ENCODE peak calls at places on chromosomes 5 and 9, in eight cellular contexts. One of them, this sample, is unnamed.
A peak's percentile ranks its signal among the peaks of the same experiment; 100 is the strongest.

GRCh38 chr5:181099453-181100086 is 31.4 kb downstream of the OR2V1 start:
- DNase-seq in IMR-90: no peak
- DNase-seq in cardiac muscle cell: no peak
- DNase-seq in colonic mucosa: no peak
- DNase-seq in tibial artery: peak; percentile 50
- DNase-seq in brain microvascular endothelial cell: no peak
- DNase-seq in choroid plexus epithelial cell: no peak
- DNase-seq in BJ: no peak
- DNase-seq in this sample: no peak

GRCh38 chr5:79640571-79641055 is 28.4 kb downstream of the TENT2 start:
- DNase-seq in brain microvascular endothelial cell: no peak
- DNase-seq in BJ: no peak
- DNase-seq in colonic mucosa: no peak
- DNase-seq in tibial artery: no peak
- DNase-seq in IMR-90: peak; percentile 19
- DNase-seq in choroid plexus epithelial cell: peak; percentile 2
- DNase-seq in cardiac muscle cell: peak; percentile 4
- DNase-seq in this sample: no peak

GRCh38 chr5:6812800-6813731 is 99.8 kb downstream of the TENT4A start:
- DNase-seq in IMR-90: peak; percentile 16
- DNase-seq in brain microvascular endothelial cell: no peak
- DNase-seq in colonic mucosa: peak; percentile 85
- DNase-seq in tibial artery: no peak
- DNase-seq in choroid plexus epithelial cell: peak; percentile 57
- DNase-seq in cardiac muscle cell: peak; percentile 86
- DNase-seq in BJ: no peak
- DNase-seq in this sample: no peak

GRCh38 chr9:126152622-126153362 is 173.8 kb upstream of the MVB12B start:
- DNase-seq in BJ: no peak
- DNase-seq in brain microvascular endothelial cell: no peak
- DNase-seq in IMR-90: no peak
- DNase-seq in tibial artery: no peak
- DNase-seq in cardiac muscle cell: no peak
- DNase-seq in choroid plexus epithelial cell: no peak
- DNase-seq in colonic mucosa: no peak
- DNase-seq in this sample: peak; percentile 2

GRCh38 chr9:26033346-26033745 is 355.1 kb upstream of the TUSC1 start:
- DNase-seq in choroid plexus epithelial cell: no peak
- DNase-seq in IMR-90: no peak
- DNase-seq in BJ: no peak
- DNase-seq in brain microvascular endothelial cell: peak; percentile 5
- DNase-seq in cardiac muscle cell: peak; percentile 10
- DNase-seq in colonic mucosa: no peak
- DNase-seq in tibial artery: no peak
- DNase-seq in this sample: no peak

GRCh38 chr9:4741365-4742031 is 496 bp upstream of the AK3 start:
- DNase-seq in choroid plexus epithelial cell: peak; percentile 24
- DNase-seq in colonic mucosa: peak; percentile 80
- DNase-seq in IMR-90: no peak
- DNase-seq in cardiac muscle cell: peak; percentile 32
- DNase-seq in BJ: no peak
- DNase-seq in brain microvascular endothelial cell: no peak
- DNase-seq in tibial artery: peak; percentile 72
- DNase-seq in this sample: peak; percentile 29

GRCh38 chr5:172303996-172304335 is 20.4 kb upstream of the UBTD2 start:
- DNase-seq in BJ: no peak
- DNase-seq in brain microvascular endothelial cell: no peak
- DNase-seq in choroid plexus epithelial cell: no peak
- DNase-seq in IMR-90: no peak
- DNase-seq in tibial artery: no peak
- DNase-seq in cardiac muscle cell: no peak
- DNase-seq in colonic mucosa: no peak
- DNase-seq in this sample: no peak

GRCh38 chr9:104074876-104075275 is 19.2 kb upstream of the SMC2 start:
- DNase-seq in choroid plexus epithelial cell: peak; percentile 91
- DNase-seq in colonic mucosa: no peak
- DNase-seq in cardiac muscle cell: peak; percentile 88
- DNase-seq in IMR-90: peak; percentile 84
- DNase-seq in tibial artery: no peak
- DNase-seq in brain microvascular endothelial cell: peak; percentile 47
- DNase-seq in BJ: peak; percentile 67
- DNase-seq in this sample: no peak

GRCh38 chr9:134971196-134971595 is 53.5 kb upstream of the FCN1 start:
- DNase-seq in colonic mucosa: no peak
- DNase-seq in BJ: no peak
- DNase-seq in cardiac muscle cell: no peak
- DNase-seq in brain microvascular endothelial cell: no peak
- DNase-seq in choroid plexus epithelial cell: no peak
- DNase-seq in tibial artery: peak; percentile 38
- DNase-seq in IMR-90: no peak
- DNase-seq in this sample: no peak

GRCh38 chr9:76898786-76899185 is 7.1 kb downstream of the PRUNE2 start:
- DNase-seq in BJ: no peak
- DNase-seq in IMR-90: no peak
- DNase-seq in tibial artery: no peak
- DNase-seq in cardiac muscle cell: peak; percentile 6
- DNase-seq in brain microvascular endothelial cell: no peak
- DNase-seq in colonic mucosa: no peak
- DNase-seq in choroid plexus epithelial cell: no peak
- DNase-seq in this sample: no peak

GRCh38 chr5:157839157-157839795 is 19.7 kb downstream of the CLINT1 start:
- DNase-seq in choroid plexus epithelial cell: no peak
- DNase-seq in IMR-90: no peak
- DNase-seq in BJ: no peak
- DNase-seq in tibial artery: no peak
- DNase-seq in brain microvascular endothelial cell: no peak
- DNase-seq in colonic mucosa: no peak
- DNase-seq in cardiac muscle cell: no peak
- DNase-seq in this sample: no peak

GRCh38 chr5:132704875-132705274 is 31.1 kb downstream of the IL4 start:
- DNase-seq in BJ: no peak
- DNase-seq in colonic mucosa: no peak
- DNase-seq in tibial artery: no peak
- DNase-seq in choroid plexus epithelial cell: peak; percentile 33
- DNase-seq in cardiac muscle cell: peak; percentile 11
- DNase-seq in brain microvascular endothelial cell: peak; percentile 12
- DNase-seq in IMR-90: peak; percentile 42
- DNase-seq in this sample: no peak

GRCh38 chr5:307306-307705 is 14.2 kb upstream of the AHRR start:
- DNase-seq in brain microvascular endothelial cell: no peak
- DNase-seq in choroid plexus epithelial cell: no peak
- DNase-seq in colonic mucosa: no peak
- DNase-seq in IMR-90: no peak
- DNase-seq in tibial artery: no peak
- DNase-seq in cardiac muscle cell: no peak
- DNase-seq in BJ: no peak
- DNase-seq in this sample: peak; percentile 11

GRCh38 chr5:162591724-162592123 is 524.2 kb downstream of the GABRG2 start:
- DNase-seq in colonic mucosa: no peak
- DNase-seq in choroid plexus epithelial cell: no peak
- DNase-seq in cardiac muscle cell: no peak
- DNase-seq in brain microvascular endothelial cell: no peak
- DNase-seq in IMR-90: no peak
- DNase-seq in BJ: no peak
- DNase-seq in tibial artery: no peak
- DNase-seq in this sample: no peak

GRCh38 chr5:132011561-132012384 is at the start of gene ACSL6:
- DNase-seq in cardiac muscle cell: no peak
- DNase-seq in colonic mucosa: peak; percentile 21
- DNase-seq in tibial artery: peak; percentile 60
- DNase-seq in brain microvascular endothelial cell: no peak
- DNase-seq in BJ: no peak
- DNase-seq in choroid plexus epithelial cell: no peak
- DNase-seq in IMR-90: no peak
- DNase-seq in this sample: peak; percentile 43

GRCh38 chr5:94928891-94929290 is 310.4 kb downstream of the SLF1 start:
- DNase-seq in brain microvascular endothelial cell: peak; percentile 29
- DNase-seq in tibial artery: no peak
- DNase-seq in BJ: no peak
- DNase-seq in cardiac muscle cell: peak; percentile 10
- DNase-seq in choroid plexus epithelial cell: peak; percentile 83
- DNase-seq in IMR-90: peak; percentile 1
- DNase-seq in colonic mucosa: no peak
- DNase-seq in this sample: no peak

GRCh38 chr5:154371687-154372086 is 74.1 kb upstream of the SAP30L start:
- DNase-seq in colonic mucosa: no peak
- DNase-seq in choroid plexus epithelial cell: peak; percentile 97
- DNase-seq in cardiac muscle cell: peak; percentile 96
- DNase-seq in IMR-90: peak; percentile 90
- DNase-seq in BJ: peak; percentile 48
- DNase-seq in brain microvascular endothelial cell: peak; percentile 77
- DNase-seq in tibial artery: no peak
- DNase-seq in this sample: no peak

GRCh38 chr9:33234511-33235467 is 5.2 kb upstream of the SPINK4 start:
- DNase-seq in IMR-90: peak; percentile 85
- DNase-seq in colonic mucosa: peak; percentile 38
- DNase-seq in cardiac muscle cell: no peak
- DNase-seq in BJ: no peak
- DNase-seq in choroid plexus epithelial cell: peak; percentile 59
- DNase-seq in brain microvascular endothelial cell: peak; percentile 37
- DNase-seq in tibial artery: peak; percentile 20
- DNase-seq in this sample: no peak

GRCh38 chr5:150589791-150590601 is 50.5 kb upstream of the SYNPO start:
- DNase-seq in BJ: no peak
- DNase-seq in IMR-90: peak; percentile 62
- DNase-seq in choroid plexus epithelial cell: peak; percentile 77
- DNase-seq in colonic mucosa: peak; percentile 71
- DNase-seq in cardiac muscle cell: peak; percentile 80
- DNase-seq in brain microvascular endothelial cell: no peak
- DNase-seq in tibial artery: peak; percentile 88
- DNase-seq in this sample: no peak

GRCh38 chr5:93887678-93888077 is 146.3 kb upstream of the POU5F2 start:
- DNase-seq in brain microvascular endothelial cell: no peak
- DNase-seq in choroid plexus epithelial cell: no peak
- DNase-seq in tibial artery: no peak
- DNase-seq in colonic mucosa: no peak
- DNase-seq in IMR-90: no peak
- DNase-seq in cardiac muscle cell: no peak
- DNase-seq in BJ: no peak
- DNase-seq in this sample: no peak

DNA sequence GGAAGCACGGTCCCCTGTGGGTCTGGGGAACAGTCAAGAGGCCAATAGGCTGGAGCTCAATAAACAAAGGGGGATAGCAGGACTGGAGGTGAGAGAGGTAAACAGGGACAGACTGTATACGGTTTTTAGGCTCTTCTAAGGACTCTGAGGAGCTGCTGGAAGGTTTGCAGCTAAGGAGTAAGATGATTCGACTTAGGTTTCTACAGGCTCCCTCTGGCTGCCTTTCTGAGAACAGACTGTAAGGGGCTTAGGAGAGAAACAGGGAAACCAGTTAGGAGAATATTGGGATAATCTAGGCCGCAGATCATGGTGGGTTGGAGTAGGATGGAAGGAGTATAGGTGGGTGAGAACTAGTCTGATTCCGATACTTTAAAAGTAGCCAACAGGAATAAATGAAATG is 10.4 kb downstream of the CDK5RAP2 start:
- DNase-seq in BJ: no peak
- DNase-seq in colonic mucosa: no peak
- DNase-seq in IMR-90: peak; percentile 11
- DNase-seq in brain microvascular endothelial cell: no peak
- DNase-seq in choroid plexus epithelial cell: peak; percentile 17
- DNase-seq in tibial artery: no peak
- DNase-seq in cardiac muscle cell: no peak
- DNase-seq in this sample: no peak
- TF ChIP-seq CTCF in BJ: no peak
- TF ChIP-seq CTCF in colonic mucosa: no peak
- TF ChIP-seq CTCF in IMR-90: no peak
- TF ChIP-seq CTCF in brain microvascular endothelial cell: peak; percentile 16
- TF ChIP-seq CTCF in choroid plexus epithelial cell: peak; percentile 37
- TF ChIP-seq CTCF in tibial artery: no peak
- TF ChIP-seq CTCF in cardiac muscle cell: no peak
- TF ChIP-seq CTCF in this sample: no peak

DNA sequence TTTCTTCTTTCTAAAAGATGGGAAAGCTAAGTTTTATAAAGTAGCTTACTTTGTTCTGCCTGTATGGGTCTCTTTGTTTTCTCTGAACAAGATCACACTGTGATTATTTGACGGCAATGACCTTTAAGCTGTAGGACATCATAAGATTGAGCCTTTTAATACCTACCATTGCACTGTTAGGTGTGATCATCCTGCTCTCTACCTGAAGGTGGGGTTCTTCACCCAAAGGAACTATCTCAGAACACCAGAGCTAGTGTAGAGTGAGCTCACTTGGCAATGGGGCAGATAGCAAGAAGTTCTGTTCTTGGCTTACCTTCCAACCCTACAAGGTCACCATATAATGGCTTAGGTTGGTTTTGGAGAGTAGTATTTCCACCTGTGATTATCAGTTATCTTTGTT is 200.2 kb downstream of the SPATA31D1 start:
- DNase-seq in IMR-90: no peak
- DNase-seq in cardiac muscle cell: no peak
- DNase-seq in tibial artery: no peak
- DNase-seq in choroid plexus epithelial cell: no peak
- DNase-seq in colonic mucosa: no peak
- DNase-seq in BJ: no peak
- DNase-seq in brain microvascular endothelial cell: no peak
- DNase-seq in this sample: no peak
- TF ChIP-seq CTCF in IMR-90: no peak
- TF ChIP-seq CTCF in cardiac muscle cell: no peak
- TF ChIP-seq CTCF in tibial artery: no peak
- TF ChIP-seq CTCF in choroid plexus epithelial cell: no peak
- TF ChIP-seq CTCF in colonic mucosa: no peak
- TF ChIP-seq CTCF in BJ: no peak
- TF ChIP-seq CTCF in brain microvascular endothelial cell: no peak
- TF ChIP-seq CTCF in this sample: no peak

DNA sequence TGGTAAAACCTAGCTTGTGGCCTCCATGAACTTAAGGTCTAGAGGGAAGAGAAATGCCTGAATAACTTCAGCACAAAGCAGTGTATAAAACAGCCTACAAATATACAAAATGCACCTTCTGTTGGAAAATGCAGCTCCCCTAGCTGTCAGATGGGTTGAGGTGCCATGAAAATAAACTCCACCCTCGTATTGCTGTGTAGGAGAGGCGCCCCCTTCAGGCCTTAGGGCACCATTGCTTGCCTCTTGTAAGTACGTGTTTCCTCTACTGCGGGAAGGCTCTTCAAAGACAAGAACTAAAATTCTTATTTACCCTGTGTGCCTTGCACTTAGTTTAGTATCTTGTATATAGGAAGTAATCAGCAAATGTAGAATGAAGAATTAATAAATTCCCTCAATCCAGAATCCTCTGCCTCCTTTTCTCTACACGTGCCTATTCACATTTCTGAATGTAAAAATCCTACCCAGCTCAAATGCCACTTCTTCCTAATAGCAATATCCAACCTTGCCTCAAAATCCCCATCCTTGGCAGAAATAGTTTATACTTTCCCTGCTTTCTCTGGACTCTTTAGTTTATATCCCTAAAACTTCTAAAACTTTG is 393.7 kb upstream of the PDE4D start:
- DNase-seq in cardiac muscle cell: peak; percentile 78
- DNase-seq in tibial artery: no peak
- DNase-seq in colonic mucosa: peak; percentile 43
- DNase-seq in BJ: no peak
- DNase-seq in IMR-90: peak; percentile 16
- DNase-seq in choroid plexus epithelial cell: peak; percentile 85
- DNase-seq in brain microvascular endothelial cell: peak; percentile 61
- DNase-seq in this sample: peak; percentile 17
- TF ChIP-seq CTCF in cardiac muscle cell: peak; percentile 80
- TF ChIP-seq CTCF in tibial artery: peak; percentile 19
- TF ChIP-seq CTCF in colonic mucosa: peak; percentile 53
- TF ChIP-seq CTCF in BJ: peak; percentile 63
- TF ChIP-seq CTCF in IMR-90: no peak
- TF ChIP-seq CTCF in choroid plexus epithelial cell: peak; percentile 94
- TF ChIP-seq CTCF in brain microvascular endothelial cell: peak; percentile 96
- TF ChIP-seq CTCF in this sample: peak; percentile 47

GRCh38 chr9:117014061-117014460 is 327.0 kb downstream of the TRIM32 start:
- DNase-seq in choroid plexus epithelial cell: no peak
- DNase-seq in brain microvascular endothelial cell: no peak
- DNase-seq in cardiac muscle cell: no peak
- DNase-seq in IMR-90: no peak
- DNase-seq in BJ: no peak
- DNase-seq in tibial artery: no peak
- DNase-seq in colonic mucosa: no peak
- DNase-seq in this sample: no peak
- TF ChIP-seq CTCF in choroid plexus epithelial cell: no peak
- TF ChIP-seq CTCF in brain microvascular endothelial cell: no peak
- TF ChIP-seq CTCF in cardiac muscle cell: no peak
- TF ChIP-seq CTCF in IMR-90: no peak
- TF ChIP-seq CTCF in BJ: no peak
- TF ChIP-seq CTCF in tibial artery: no peak
- TF ChIP-seq CTCF in colonic mucosa: no peak
- TF ChIP-seq CTCF in this sample: no peak